ENCODE peak calls at places on chromosomes 6 and 20, in five cellular contexts. X is A549, N is K562, K is HepG2, Z is SK-N-SH. E is an unnamed sample.

GRCh38 chr6:17484201-17484606 is 90.8 kb downstream of the CAP2 start:
- DNase-seq in X (no peak), N (no peak), K (no peak), Z (no peak), E (no peak)

GRCh38 chr6:108951351-108951953 is 103.2 kb downstream of the ARMC2 start:
- DNase-seq in X (no peak), N (no peak), K (no peak), Z (no peak), E (no peak)

GRCh38 chr6:159974932-159975331 is 6.0 kb downstream of the IGF2R start:
- DNase-seq in X (no peak), N (no peak), K (no peak), Z (no peak), E (no peak)

GRCh38 chr6:7996538-7997225 is 67.5 kb downstream of the BLOC1S5 start:
- DNase-seq in X (no peak), N (peak), K (peak), Z (peak), E (no peak)

GRCh38 chr6:18147160-18147559 is 7.7 kb downstream of the TPMT start:
- DNase-seq in X (no peak), N (no peak), K (peak), Z (no peak), E (no peak)

GRCh38 chr20:41182296-41183212 is 45.2 kb downstream of the PLCG1 start:
- DNase-seq in X (no peak), N (no peak), K (no peak), Z (no peak), E (no peak)

GRCh38 chr6:14270925-14271791 is 153.6 kb downstream of the CD83 start:
- DNase-seq in X (peak), N (peak), K (no peak), Z (no peak), E (no peak)

GRCh38 chr20:49674383-49675352 is 39.0 kb downstream of the B4GALT5 start:
- DNase-seq in X (peak), N (no peak), K (peak), Z (no peak), E (no peak)

GRCh38 chr6:45577836-45578504 is 200.2 kb upstream of the SUPT3H start:
- DNase-seq in X (no peak), N (no peak), K (no peak), Z (no peak), E (no peak)

GRCh38 chr6:109526905-109527628 is 44.0 kb upstream of the ZBTB24 start:
- DNase-seq in X (peak), N (peak), K (peak), Z (peak), E (peak)

GRCh38 chr6:145713746-145714145 is 21.6 kb downstream of the EPM2A start:
- DNase-seq in X (no peak), N (no peak), K (no peak), Z (no peak), E (no peak)

GRCh38 chr6:23956988-23957387 is 169.0 kb upstream of the NRSN1 start:
- DNase-seq in X (no peak), N (no peak), K (no peak), Z (no peak), E (no peak)

GRCh38 chr20:5996765-5997164 is 46.3 kb downstream of the MCM8 start:
- DNase-seq in X (peak), N (no peak), K (no peak), Z (no peak), E (peak)
- TF ChIP-seq REST in X (no peak), N (no peak), K (no peak), Z (no peak), E (no peak)

GRCh38 chr6:163946437-163946836 is 531.9 kb downstream of the QKI start:
- DNase-seq in X (no peak), N (no peak), K (no peak), Z (no peak), E (no peak)
- TF ChIP-seq EP300 in X (no peak), N (no peak), K (no peak), Z (no peak), E (no peak)

GRCh38 chr6:25612666-25613065 is 39.3 kb upstream of the SCGN start:
- DNase-seq in X (no peak), N (no peak), K (no peak), Z (no peak), E (no peak)
- TF ChIP-seq REST in X (no peak), N (no peak), K (no peak), Z (no peak), E (no peak)

DNA sequence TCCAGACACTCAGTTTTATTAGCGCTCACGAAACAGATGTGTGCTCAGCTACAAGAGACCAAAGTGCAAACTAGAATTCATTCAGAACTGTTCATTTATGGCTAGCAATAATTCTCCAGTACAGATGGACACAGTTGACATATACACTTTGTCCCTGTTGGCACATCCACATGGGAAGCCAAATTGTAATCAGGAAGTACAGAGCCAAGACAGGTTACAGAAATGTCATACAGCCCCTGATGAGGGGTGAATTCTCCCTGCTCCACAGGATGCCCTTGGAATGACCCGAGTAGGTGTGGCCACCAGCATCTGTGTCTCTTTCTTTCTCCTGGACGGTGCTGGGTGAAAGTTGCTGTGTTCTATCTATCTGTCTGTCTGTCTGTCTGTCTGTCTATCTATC is 7.6 kb downstream of the DHX35 start:
- DNase-seq in X (no peak), N (no peak), K (peak), Z (no peak), E (no peak)
- TF ChIP-seq EP300 in X (no peak), N (no peak), K (no peak), Z (no peak), E (no peak)

DNA sequence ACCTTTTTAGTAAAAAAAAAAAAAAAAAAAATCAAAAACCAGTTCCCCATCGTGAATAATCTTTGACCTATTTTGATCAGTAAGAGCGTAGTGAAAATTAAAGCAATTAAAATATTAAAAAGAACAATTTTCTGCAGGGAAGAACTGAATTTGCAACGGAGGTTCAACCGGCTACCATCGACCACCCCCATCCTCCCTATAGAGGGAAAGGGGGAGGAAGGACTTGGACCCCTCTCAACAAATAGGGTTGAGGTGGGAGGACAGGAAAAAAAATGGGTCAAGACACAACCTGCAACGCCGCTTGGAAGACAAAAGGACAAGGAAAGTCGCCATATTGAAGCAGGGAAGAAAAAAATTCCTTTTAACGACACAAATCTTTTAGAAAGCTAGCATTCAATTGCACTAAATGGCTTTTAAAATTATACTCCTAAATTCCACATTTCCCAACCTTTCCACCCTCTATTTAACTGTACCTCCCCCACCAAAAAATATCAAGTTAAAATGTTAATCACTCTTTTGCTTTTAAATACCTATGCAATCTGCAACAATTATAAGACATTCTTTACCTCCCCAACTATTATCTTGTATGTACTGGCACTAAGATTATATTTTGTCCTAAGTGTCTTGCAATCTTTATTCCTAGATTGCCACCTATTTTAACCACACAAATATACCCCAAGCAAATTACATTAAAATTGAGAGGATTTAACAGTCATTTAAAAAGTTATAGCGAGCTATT is 1.7 kb downstream of the PPP1R10 start:
- DNase-seq in X (peak), N (peak), K (peak), Z (no peak), E (no peak)
- TF ChIP-seq REST in X (no peak), N (no peak), K (no peak), Z (no peak), E (no peak)

GRCh38 chr6:140544431-140544830 is 1170.0 kb upstream of the CITED2 start:
- DNase-seq in X (no peak), N (no peak), K (no peak), Z (no peak), E (no peak)
- TF ChIP-seq EP300 in X (no peak), N (no peak), K (no peak), Z (no peak), E (no peak)

GRCh38 chr6:333379-334002 is 41.2 kb downstream of the DUSP22 start:
- DNase-seq in X (no peak), N (no peak), K (no peak), Z (no peak), E (no peak)

GRCh38 chr6:336159-337114 is 44.1 kb downstream of the DUSP22 start:
- DNase-seq in X (no peak), N (no peak), K (no peak), Z (no peak), E (peak)

GRCh38 chr6:334536-334935 is 42.2 kb downstream of the DUSP22 start:
- DNase-seq in X (no peak), N (no peak), K (no peak), Z (no peak), E (no peak)

GRCh38 chr6:335572-335971 is 43.3 kb downstream of the DUSP22 start:
- DNase-seq in X (no peak), N (no peak), K (no peak), Z (no peak), E (no peak)

GRCh38 chr6:335146-335545 is 42.9 kb downstream of the DUSP22 start:
- DNase-seq in X (no peak), N (no peak), K (no peak), Z (no peak), E (no peak)
- TF ChIP-seq REST in X (no peak), N (no peak), K (no peak), Z (no peak), E (no peak)